ENCODE peak calls at places on chromosomes 3 and 15, in nine cellular contexts. X, K, B, H, U, G, P, Y and I are unnamed samples.

GRCh38 chr3:12750223-12750622 is 8.8 kb downstream of the TMEM40 start:
- DNase-seq in X (no peak), P (peak), G (no peak), H (no peak), B (no peak), U (peak), Y (peak), K (no peak), I (no peak)

GRCh38 chr3:16801698-16802097 is 83.1 kb upstream of the PLCL2 start:
- DNase-seq in B (no peak), P (no peak), K (no peak), G (no peak), Y (peak), H (no peak), U (no peak), X (no peak), I (no peak)

GRCh38 chr3:47752716-47753115 is 29.0 kb downstream of the SMARCC1 start:
- DNase-seq in B (no peak), U (no peak), Y (no peak), P (no peak), H (no peak), K (no peak), X (no peak), G (no peak), I (no peak)

GRCh38 chr15:31135523-31135922 is 34.0 kb upstream of the TRPM1 start:
- DNase-seq in B (no peak), U (no peak), H (no peak), G (no peak), K (no peak), X (no peak), Y (no peak), P (no peak), I (no peak)

GRCh38 chr3:143081365-143081764 is 38.2 kb upstream of the CHST2 start:
- DNase-seq in H (no peak), P (no peak), K (no peak), B (no peak), Y (no peak), U (no peak), G (no peak), X (no peak), I (no peak)

GRCh38 chr15:25643120-25643519 is 204.3 kb upstream of the UBE3A start:
- DNase-seq in X (peak), G (no peak), B (peak), U (no peak), Y (no peak), H (no peak), K (no peak), P (no peak), I (no peak)

GRCh38 chr3:93981649-93982048 is 1.7 kb downstream of the ARL13B start:
- DNase-seq in Y (no peak), P (no peak), H (no peak), X (no peak), G (no peak), B (no peak), U (no peak), K (no peak), I (no peak)

GRCh38 chr3:61638721-61639120 is 77.3 kb downstream of the PTPRG start:
- DNase-seq in K (no peak), Y (peak), U (no peak), B (no peak), G (no peak), P (no peak), H (no peak), X (no peak), I (no peak)

GRCh38 chr3:127982155-127982554 is 67.1 kb downstream of the KBTBD12 start:
- DNase-seq in Y (no peak), K (no peak), G (no peak), X (no peak), P (no peak), B (no peak), U (no peak), H (no peak), I (no peak)

GRCh38 chr3:13818919-13819318 is 61.0 kb downstream of the WNT7A start:
- DNase-seq in K (no peak), U (no peak), G (no peak), P (no peak), B (peak), X (no peak), H (no peak), Y (no peak), I (no peak)

GRCh38 chr3:10428393-10429091 is 76.8 kb downstream of the ATP2B2 start:
- DNase-seq in H (no peak), Y (no peak), K (no peak), P (no peak), U (no peak), X (no peak), G (no peak), B (peak), I (no peak)

GRCh38 chr15:53297828-53298227 is 461.6 kb downstream of the WDR72 start:
- DNase-seq in U (no peak), K (no peak), B (no peak), Y (no peak), H (no peak), X (no peak), G (no peak), P (no peak), I (no peak)

GRCh38 chr3:127691974-127692373 is 19.2 kb downstream of the ABTB1 start:
- DNase-seq in G (no peak), K (no peak), Y (no peak), H (no peak), U (no peak), P (no peak), X (no peak), B (no peak), I (no peak)

GRCh38 chr15:48086162-48086561 is 34.6 kb upstream of the SLC24A5 start:
- DNase-seq in B (no peak), K (no peak), H (no peak), X (no peak), G (no peak), P (no peak), Y (peak), U (no peak), I (no peak)

GRCh38 chr3:195066441-195066841 is 204.5 kb downstream of the XXYLT1 start:
- DNase-seq in B (no peak), H (peak), P (no peak), U (no peak), K (no peak), X (no peak), Y (no peak), G (no peak), I (no peak)

GRCh38 chr3:108036984-108037741 is 53.7 kb downstream of the CD47 start:
- DNase-seq in G (no peak), X (no peak), H (no peak), K (no peak), P (no peak), U (no peak), Y (peak), B (no peak), I (no peak)

GRCh38 chr15:39594764-39595620 is 14.1 kb downstream of the THBS1 start:
- DNase-seq in G (no peak), U (no peak), H (no peak), Y (peak), K (no peak), P (no peak), B (no peak), X (no peak), I (no peak)

GRCh38 chr3:109532257-109533216 is 195.2 kb upstream of the DPPA4 start:
- DNase-seq in B (peak), G (no peak), X (peak), K (no peak), P (peak), H (no peak), U (no peak), Y (peak), I (no peak)

GRCh38 chr3:116391296-116392201 is 53.7 kb downstream of the LSAMP start:
- DNase-seq in H (no peak), X (no peak), G (no peak), B (no peak), Y (no peak), U (no peak), P (no peak), K (no peak), I (no peak)

GRCh38 chr15:31974855-31975421 is 55.4 kb upstream of the CHRNA7 start:
- DNase-seq in P (peak), G (no peak), Y (no peak), X (peak), U (peak), K (no peak), H (no peak), B (peak), I (peak)

GRCh38 chr3:141268791-141269190 is 37.2 kb downstream of the PXYLP1 start:
- DNase-seq in Y (no peak), K (no peak), H (no peak), X (no peak), P (no peak), G (no peak), B (no peak), U (no peak), I (no peak)